ENCODE peak calls at places on chromosomes 12 and 14, in eight cellular contexts. Z is sigmoid colon, Y is ovary, R is suprapubic skin, G is stomach, D is upper lobe of left lung, E is A549, U is tibial nerve. Q is an unnamed sample.

GRCh38 chr14:49999216-49999761 is 106.4 kb downstream of the ARF6 start:
- DNase-seq in Y (no peak), Z (peak), U (peak), E (peak), G (peak), D (no peak), R (peak), Q (peak)

GRCh38 chr14:51398898-51399297 is 158.9 kb downstream of the TMX1 start:
- DNase-seq in G (no peak), E (peak), U (no peak), R (no peak), D (no peak), Z (no peak), Y (no peak), Q (no peak)

GRCh38 chr12:57698414-57698813 is 4.5 kb downstream of the OS9 start:
- DNase-seq in E (no peak), U (no peak), G (no peak), Y (no peak), D (no peak), R (no peak), Z (no peak), Q (no peak)

GRCh38 chr12:49932023-49932422 is 18.5 kb upstream of the AQP2 start:
- DNase-seq in Z (no peak), Y (no peak), R (no peak), E (no peak), G (no peak), U (no peak), D (no peak), Q (no peak)

GRCh38 chr12:55927588-55928502 is at the start of gene PYM1:
- DNase-seq in Y (peak), Z (peak), E (peak), D (peak), R (peak), U (peak), G (peak), Q (peak)

GRCh38 chr14:75254381-75254821 is 24.2 kb upstream of the FOS start:
- DNase-seq in D (no peak), U (no peak), R (peak), Y (no peak), G (peak), E (no peak), Z (no peak), Q (peak)

GRCh38 chr12:104137175-104137901 is 672 bp downstream of the NFYB start:
- DNase-seq in Z (peak), R (peak), E (peak), U (no peak), G (peak), Y (peak), D (peak), Q (peak)

GRCh38 chr14:99790201-99790977 is 2.8 kb upstream of the EML1 start:
- DNase-seq in G (no peak), U (no peak), E (no peak), R (no peak), D (no peak), Z (peak), Y (no peak), Q (no peak)

GRCh38 chr14:67734675-67735074 is 33.0 kb downstream of the RDH12 start:
- DNase-seq in G (no peak), U (no peak), E (no peak), R (no peak), Y (no peak), D (no peak), Z (no peak), Q (no peak)

GRCh38 chr14:102138935-102139247 is 806 bp upstream of the WDR20 start:
- DNase-seq in E (peak), R (no peak), Z (no peak), D (no peak), U (no peak), G (no peak), Y (no peak), Q (no peak)

GRCh38 chr14:41362134-41362533 is 244.5 kb upstream of the LRFN5 start:
- DNase-seq in Z (no peak), D (no peak), Y (no peak), R (no peak), E (no peak), G (no peak), U (no peak), Q (no peak)

GRCh38 chr14:91229005-91229382 is 15.5 kb downstream of the GPR68 start:
- DNase-seq in D (no peak), Z (no peak), Y (no peak), E (no peak), R (no peak), U (no peak), G (no peak), Q (no peak)

GRCh38 chr12:89253483-89253882 is 98.8 kb downstream of the DUSP6 start:
- DNase-seq in U (no peak), E (no peak), Y (no peak), R (no peak), G (no peak), Z (no peak), D (no peak), Q (no peak)

GRCh38 chr14:61950340-61950739 is 188.1 kb downstream of the SNAPC1 start:
- DNase-seq in Z (no peak), R (no peak), E (no peak), G (no peak), D (no peak), U (no peak), Y (no peak), Q (no peak)

GRCh38 chr14:104217486-104218360 is 79.3 kb downstream of the KIF26A start:
- DNase-seq in U (no peak), Z (peak), E (no peak), R (no peak), Y (peak), D (peak), G (no peak), Q (no peak)

GRCh38 chr12:78189656-78190055 is 359.0 kb downstream of the NAV3 start:
- DNase-seq in E (no peak), G (no peak), D (no peak), Y (no peak), Z (no peak), R (no peak), U (no peak), Q (no peak)

GRCh38 chr14:53260928-53261327 is 107.8 kb upstream of the DDHD1 start:
- DNase-seq in Z (no peak), U (no peak), E (no peak), G (no peak), R (no peak), Y (no peak), D (no peak), Q (no peak)

GRCh38 chr12:57895337-57896138 is 45.8 kb upstream of the ATP23 start:
- DNase-seq in D (no peak), Z (no peak), U (no peak), Y (no peak), G (no peak), R (no peak), E (no peak), Q (no peak)

GRCh38 chr14:105944632-105945610 is 418.5 kb downstream of the TMEM121 start:
- DNase-seq in G (peak), Y (peak), D (peak), Z (peak), U (peak), E (peak), R (peak), Q (peak)

GRCh38 chr12:42705863-42706262 is 116.3 kb upstream of the PRICKLE1 start:
- DNase-seq in U (peak), Y (peak), Z (peak), E (no peak), G (peak), R (peak), D (no peak), Q (peak)

GRCh38 chr14:85125331-85125730 is 404.6 kb upstream of the FLRT2 start:
- DNase-seq in E (no peak), U (no peak), Z (no peak), D (no peak), R (no peak), G (no peak), Y (no peak), Q (no peak)

GRCh38 chr12:93882763-93883162 is 205.6 kb downstream of the CRADD start:
- DNase-seq in Z (no peak), E (no peak), U (no peak), R (no peak), G (no peak), D (no peak), Y (no peak), Q (no peak)

GRCh38 chr14:70955543-70956480 is 48.6 kb downstream of the PCNX1 start:
- DNase-seq in D (no peak), G (no peak), U (no peak), Y (no peak), E (no peak), Z (no peak), R (no peak), Q (no peak)

GRCh38 chr14:34911209-34912150 is 36.3 kb upstream of the BAZ1A start:
- DNase-seq in E (no peak), U (no peak), Z (no peak), G (no peak), D (no peak), R (no peak), Y (no peak), Q (no peak)

GRCh38 chr12:6430990-6431353 is 13.8 kb upstream of the CD27 start:
- DNase-seq in Y (no peak), G (peak), U (no peak), E (no peak), R (peak), Z (no peak), D (no peak), Q (no peak)

GRCh38 chr12:92044435-92044834 is 101.2 kb downstream of the BTG1 start:
- DNase-seq in Z (no peak), Y (no peak), G (no peak), D (no peak), R (no peak), E (no peak), U (no peak), Q (no peak)

GRCh38 chr14:76495983-76496382 is 120.0 kb downstream of the ESRRB start:
- DNase-seq in Y (no peak), U (no peak), G (no peak), D (no peak), R (no peak), Z (no peak), E (no peak), Q (no peak)

GRCh38 chr12:74619886-74620285 is 82.3 kb downstream of the ATXN7L3B start:
- DNase-seq in Z (no peak), E (no peak), D (no peak), Y (no peak), U (no peak), R (no peak), G (peak), Q (no peak)

GRCh38 chr14:33851931-33852330 is 98.9 kb downstream of the EGLN3 start:
- DNase-seq in D (no peak), Z (no peak), R (no peak), E (no peak), G (no peak), Y (no peak), U (no peak), Q (no peak)

GRCh38 chr12:14931791-14932560 is 6.4 kb downstream of the ERP27 start:
- DNase-seq in G (no peak), E (no peak), Z (no peak), D (no peak), U (no peak), R (no peak), Y (no peak), Q (no peak)

GRCh38 chr12:14927267-14927666 is 11.1 kb downstream of the ERP27 start:
- DNase-seq in G (no peak), Y (no peak), U (no peak), D (no peak), Z (no peak), E (no peak), R (no peak), Q (no peak)

GRCh38 chr12:14931359-14931758 is 7.0 kb downstream of the ERP27 start:
- DNase-seq in Y (no peak), G (no peak), D (no peak), Z (no peak), R (no peak), U (no peak), E (no peak), Q (no peak)

GRCh38 chr12:14930299-14930698 is 8.0 kb downstream of the ERP27 start:
- DNase-seq in U (no peak), E (no peak), G (no peak), Z (no peak), R (no peak), D (no peak), Y (no peak), Q (no peak)

GRCh38 chr12:14928946-14929345 is 9.4 kb downstream of the ERP27 start:
- DNase-seq in R (no peak), G (no peak), U (no peak), Z (no peak), Y (no peak), E (no peak), D (no peak), Q (no peak)
- H3K4me3 ChIP-seq in R (peak), G (no peak), U (no peak), Z (no peak), Y (no peak), E (no peak), D (peak), Q (no peak)

DNA sequence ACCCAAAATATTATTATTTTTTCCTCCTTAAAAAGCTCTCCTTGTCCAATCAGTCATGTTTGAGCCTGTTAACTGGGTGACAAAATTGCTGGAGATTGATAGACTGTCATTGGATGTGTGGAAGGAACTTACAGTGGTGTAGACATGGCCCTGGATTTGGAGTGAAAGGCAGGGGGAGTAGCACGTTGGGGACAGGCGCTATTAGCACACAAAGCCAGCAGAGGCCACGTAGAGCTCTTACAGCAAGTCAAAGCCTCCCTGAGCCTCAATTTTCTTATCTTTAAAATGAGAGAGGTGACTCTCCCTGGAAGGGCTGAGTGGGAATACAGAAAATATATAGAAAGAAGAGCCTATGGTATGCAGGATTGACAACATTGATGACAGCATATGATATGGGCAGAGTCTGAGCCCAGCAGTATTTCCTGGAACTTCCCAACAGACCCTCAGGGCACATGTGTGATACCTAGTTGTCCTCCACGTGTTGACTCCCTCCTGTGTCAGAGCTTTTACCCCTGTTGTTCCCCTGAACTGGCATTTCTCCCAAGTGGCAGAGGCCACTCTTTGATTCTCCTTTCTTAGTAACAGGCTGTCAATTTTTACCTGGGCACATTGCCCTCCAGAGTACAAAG is 504.9 kb downstream of the VRK1 start:
- DNase-seq in E (no peak), Y (no peak), D (no peak), Z (no peak), U (no peak), R (no peak), G (no peak), Q (no peak)
- TF ChIP-seq EP300 in E (no peak), Y (no peak), D (no peak), Z (no peak), U (no peak), R (no peak), G (no peak), Q (no peak)

GRCh38 chr12:68838046-68838886 is 30.3 kb downstream of the MDM2 start:
- DNase-seq in Z (no peak), Y (no peak), R (no peak), U (no peak), E (no peak), G (no peak), D (no peak), Q (no peak)
- TF ChIP-seq POLR2A in Z (no peak), Y (no peak), R (no peak), U (no peak), E (no peak), G (no peak), D (no peak), Q (no peak)

DNA sequence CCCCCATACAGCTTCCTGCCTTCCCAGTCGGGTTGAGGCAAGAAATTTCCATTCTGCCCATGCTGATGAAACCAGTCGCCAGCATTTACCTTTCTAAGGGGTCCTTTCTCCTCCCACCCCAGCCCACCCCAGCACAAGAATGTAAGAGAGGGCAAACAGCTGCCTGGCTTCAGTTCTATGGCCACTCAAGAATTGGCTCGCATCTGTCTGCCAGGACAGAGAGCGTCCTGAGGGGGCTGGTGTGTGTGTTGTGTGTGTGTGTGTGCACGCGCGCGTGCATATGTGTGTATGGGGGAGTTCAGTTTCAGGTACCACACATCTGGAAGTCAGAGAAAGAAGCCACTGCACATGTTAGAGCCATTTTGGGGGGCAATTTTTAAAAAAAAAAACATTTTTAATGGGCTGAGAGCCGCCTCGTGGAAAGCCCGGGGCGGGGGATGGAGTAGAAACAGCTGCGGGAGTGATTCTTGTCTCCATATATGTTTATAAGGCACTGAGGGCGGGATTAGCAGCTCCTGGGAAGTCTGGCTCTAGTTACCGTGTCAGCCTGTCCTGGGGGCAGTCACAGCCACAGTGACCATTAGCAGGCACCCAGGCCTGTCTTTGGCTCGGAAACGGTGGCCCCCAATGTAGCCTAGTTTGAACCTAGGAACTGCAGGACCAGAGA is at the start of gene WNT5B:
- DNase-seq in Z (no peak), R (no peak), Y (no peak), D (no peak), G (no peak), U (no peak), E (no peak), Q (no peak)
- H3K4me3 ChIP-seq in Z (peak), R (peak), Y (peak), D (peak), G (peak), U (peak), E (peak), Q (peak)

DNA sequence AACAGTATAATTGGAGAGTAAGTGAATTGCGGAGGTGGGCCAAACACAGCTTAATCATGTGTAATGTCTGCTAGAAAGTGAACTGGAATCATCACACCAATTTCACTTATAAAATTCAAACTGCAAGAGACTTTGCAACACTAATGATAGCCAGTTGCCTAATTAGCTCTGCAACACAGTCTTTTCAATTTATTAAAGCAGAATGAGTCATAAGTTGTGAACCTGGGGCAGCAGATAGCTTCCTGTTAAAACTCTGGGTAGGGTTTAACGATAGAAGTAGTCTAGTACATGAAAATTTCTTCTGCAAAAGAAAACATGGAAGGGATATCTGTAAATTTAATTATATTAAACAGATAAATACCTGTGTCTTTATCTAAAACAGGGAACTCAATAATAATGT is 295.4 kb downstream of the SLC16A7 start:
- DNase-seq in U (no peak), D (no peak), Y (no peak), E (no peak), Z (no peak), R (no peak), G (no peak), Q (no peak)
- TF ChIP-seq EP300 in U (no peak), D (no peak), Y (no peak), E (no peak), Z (no peak), R (no peak), G (no peak), Q (no peak)

DNA sequence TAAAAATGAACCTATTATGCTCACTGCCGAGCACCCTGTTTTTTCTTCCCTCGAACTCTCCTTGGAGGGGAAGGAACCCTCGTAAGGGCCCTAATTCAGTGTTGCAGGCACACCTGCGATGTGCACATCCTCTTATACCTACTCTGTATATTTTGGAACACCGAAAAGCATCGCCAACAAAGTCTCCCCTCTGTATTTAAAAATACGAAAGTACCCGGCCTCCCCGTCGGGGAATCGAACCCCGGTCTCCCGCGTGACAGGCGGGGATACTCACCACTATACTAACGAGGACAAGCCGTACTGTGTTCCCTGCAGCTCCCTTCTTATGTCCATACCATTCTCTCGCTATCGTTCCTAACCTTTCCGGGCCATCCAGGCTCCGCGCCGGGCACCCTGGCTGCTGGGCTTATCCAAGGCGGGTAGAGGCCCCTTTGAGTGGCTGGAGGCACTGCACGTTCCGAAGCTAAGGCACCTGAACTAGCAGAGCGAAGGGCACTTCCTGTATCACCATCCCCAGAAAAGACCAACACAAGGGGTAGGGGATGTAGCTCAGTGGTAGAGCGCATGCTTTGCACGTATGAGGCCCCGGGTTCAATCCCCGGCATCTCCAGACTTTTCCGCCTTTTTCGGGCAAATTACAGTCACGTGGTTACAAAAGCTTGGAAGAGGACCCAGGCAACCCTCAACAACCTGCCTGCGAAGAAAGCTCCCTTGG is 25.1 kb upstream of the UBC start:
- DNase-seq in Z (peak), G (peak), E (peak), U (peak), D (peak), Y (peak), R (peak), Q (peak)
- TF ChIP-seq POLR2A in Z (no peak), G (no peak), E (no peak), U (peak), D (no peak), Y (peak), R (no peak), Q (no peak)

GRCh38 chr14:55546212-55546874 is 33.7 kb upstream of the KTN1 start:
- DNase-seq in Y (no peak), U (no peak), Z (no peak), D (no peak), E (no peak), R (no peak), G (no peak), Q (no peak)

GRCh38 chr14:55545779-55546178 is 34.2 kb upstream of the KTN1 start:
- DNase-seq in G (no peak), U (no peak), R (no peak), E (no peak), Z (no peak), D (no peak), Y (no peak), Q (no peak)

GRCh38 chr14:55547650-55548315 is 32.2 kb upstream of the KTN1 start:
- DNase-seq in E (no peak), G (no peak), D (no peak), Y (no peak), R (no peak), Z (no peak), U (no peak), Q (no peak)
- H3K4me3 ChIP-seq in E (no peak), G (no peak), D (no peak), Y (no peak), R (no peak), Z (no peak), U (no peak), Q (no peak)

GRCh38 chr12:53987748-53988147 is 2.8 kb downstream of the HOXC10 start:
- DNase-seq in E (no peak), G (no peak), Z (no peak), R (no peak), Y (no peak), D (no peak), U (no peak), Q (no peak)
- TF ChIP-seq EP300 in E (no peak), G (no peak), Z (no peak), R (no peak), Y (no peak), D (no peak), U (no peak), Q (no peak)

Q was measured in transverse colon.